ENCODE peak calls at places on chromosomes 5 and 9, in four cellular contexts. V, O, J and X are unnamed samples.

GRCh38 chr9:131121346-131121745 is 4.0 kb upstream of the NUP214 start:
- DNase-seq in V (no peak), J (no peak), O (no peak), X (no peak)

GRCh38 chr9:128917151-128917849 is 3.5 kb upstream of the PHYHD1 start:
- DNase-seq in J (no peak), V (peak; percentile 93), O (no peak), X (peak; percentile 82)

GRCh38 chr5:137997726-137998213 is 35.1 kb downstream of the FAM13B start:
- DNase-seq in J (no peak), O (no peak), V (no peak), X (no peak)

GRCh38 chr5:161691911-161692310 is 6.4 kb downstream of the GABRA6 start:
- DNase-seq in J (no peak), V (no peak), O (no peak), X (no peak)

GRCh38 chr5:152556779-152557178 is 151.7 kb upstream of the NMUR2 start:
- DNase-seq in O (no peak), J (no peak), V (no peak), X (no peak)

GRCh38 chr5:160152901-160153300 is 33.7 kb upstream of the PWWP2A start:
- DNase-seq in O (no peak), V (no peak), J (no peak), X (no peak)

GRCh38 chr9:79255681-79256080 is 316.1 kb upstream of the TLE4 start:
- DNase-seq in V (no peak), J (no peak), O (no peak), X (no peak)

GRCh38 chr5:59709833-59710232 is 183.7 kb downstream of the PDE4D start:
- DNase-seq in O (no peak), V (no peak), J (peak; percentile 10), X (peak; percentile 22)

GRCh38 chr9:126616521-126616976 is 2.8 kb downstream of the LMX1B start:
- DNase-seq in O (no peak), J (no peak), V (no peak), X (no peak)

GRCh38 chr5:113680534-113680933 is 167.0 kb downstream of the YTHDC2 start:
- DNase-seq in V (no peak), O (no peak), J (no peak), X (no peak)